ENCODE peak calls at places on chromosome 7, in five cellular contexts. E is GM12878, P is SK-N-SH, I is HepG2, V is K562. U is an unnamed sample.

GRCh38 chr7:76191783-76192240 is 9.9 kb upstream of the SRRM3 start:
- DNase-seq in E (no peak), P (peak; percentile 72), I (peak; percentile 46), V (peak; percentile 72), U (peak; percentile 76)

GRCh38 chr7:20220824-20221547 is 3.8 kb upstream of the MACC1 start:
- DNase-seq in E (no peak), P (no peak), I (no peak), V (no peak), U (no peak)

GRCh38 chr7:142516038-142516501 is 233.2 kb upstream of the PRSS1 start:
- DNase-seq in E (peak; percentile 17), P (peak; percentile 69), I (peak; percentile 55), V (peak; percentile 82), U (peak; percentile 38)

GRCh38 chr7:46932656-46933424 is 649.1 kb downstream of the TNS3 start:
- DNase-seq in E (no peak), P (peak; percentile 81), I (no peak), V (no peak), U (peak; percentile 11)

GRCh38 chr7:89757910-89758309 is 396.4 kb upstream of the STEAP1 start:
- DNase-seq in E (no peak), P (no peak), I (no peak), V (no peak), U (no peak)

GRCh38 chr7:80047856-80048459 is 86.7 kb upstream of the GNAI1 start:
- DNase-seq in E (no peak), P (peak; percentile 39), I (no peak), V (no peak), U (no peak)

GRCh38 chr7:151142686-151143040 is 24.8 kb downstream of the GBX1 start:
- DNase-seq in E (no peak), P (no peak), I (no peak), V (no peak), U (no peak)

GRCh38 chr7:50588937-50589336 is 23.7 kb upstream of the DDC start:
- DNase-seq in E (no peak), P (no peak), I (no peak), V (no peak), U (no peak)

GRCh38 chr7:141012044-141012685 is 2.6 kb downstream of the MRPS33 start:
- DNase-seq in E (peak; percentile 62), P (peak; percentile 72), I (peak; percentile 70), V (peak; percentile 38), U (peak; percentile 75)

GRCh38 chr7:107938448-107939250 is 47.7 kb downstream of the DLD start:
- DNase-seq in E (no peak), P (no peak), I (no peak), V (no peak), U (no peak)

GRCh38 chr7:99446096-99446495 is 7.4 kb downstream of the CPSF4 start:
- DNase-seq in E (no peak), P (no peak), I (no peak), V (no peak), U (no peak)
- TF ChIP-seq REST in E (no peak), P (no peak), I (no peak), V (no peak), U (no peak)

GRCh38 chr7:461118-461452 is 58.6 kb downstream of the PDGFA start:
- DNase-seq in E (no peak), P (no peak), I (no peak), V (no peak), U (no peak)

GRCh38 chr7:462173-463103 is 57.2 kb downstream of the PDGFA start:
- DNase-seq in E (no peak), P (no peak), I (no peak), V (no peak), U (no peak)

GRCh38 chr7:459584-460373 is 59.9 kb downstream of the PDGFA start:
- DNase-seq in E (no peak), P (no peak), I (no peak), V (no peak), U (no peak)

GRCh38 chr7:460374-461117 is 59.1 kb downstream of the PDGFA start:
- DNase-seq in E (no peak), P (no peak), I (peak; percentile 61), V (no peak), U (no peak)

DNA sequence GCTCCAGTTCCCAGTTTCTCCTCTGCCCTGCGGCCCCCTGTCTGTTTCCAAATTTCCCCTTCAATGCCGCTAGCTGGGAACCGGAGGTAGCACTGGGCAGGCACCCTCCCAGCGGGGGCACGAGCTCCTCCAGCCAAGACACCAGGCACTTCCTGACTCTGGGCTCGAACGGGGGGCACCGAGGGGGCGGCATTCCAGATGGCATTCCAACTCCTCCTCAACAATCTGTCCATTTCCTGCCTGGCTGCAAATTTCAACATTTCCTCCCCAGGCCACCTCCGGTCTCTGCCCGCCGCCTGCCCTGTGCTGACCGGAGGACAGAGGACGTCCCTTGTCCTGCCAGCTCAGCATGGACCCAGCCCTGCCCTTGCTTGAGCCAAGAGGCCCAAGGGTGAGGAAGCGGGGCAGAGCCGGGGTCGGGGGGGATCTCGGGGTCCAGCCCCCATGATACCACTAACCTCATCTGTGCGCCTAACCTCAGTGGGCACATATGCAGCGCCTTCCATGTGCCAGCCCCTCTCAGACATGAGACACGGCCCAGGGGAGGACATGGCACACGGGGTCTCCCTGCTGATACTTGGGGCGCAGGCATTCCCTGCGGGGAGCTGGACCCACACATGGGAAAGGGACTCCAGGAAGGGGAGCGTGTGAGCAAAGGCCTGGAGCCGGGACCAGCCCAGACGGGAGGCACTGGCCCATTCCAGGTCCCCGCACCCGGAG is 58.0 kb downstream of the PDGFA start:
- DNase-seq in E (no peak), P (no peak), I (peak; percentile 67), V (no peak), U (no peak)
- TF ChIP-seq EP300 in E (no peak), P (no peak), I (no peak), V (no peak), U (no peak)

GRCh38 chr7:92768501-92769360 is 67.6 kb downstream of the CDK6 start:
- DNase-seq in E (peak; percentile 49), P (peak; percentile 60), I (no peak), V (no peak), U (no peak)
- TF ChIP-seq REST in E (no peak), P (peak; percentile 30), I (no peak), V (no peak), U (no peak)

GRCh38 chr7:121187676-121188075 is 141.1 kb upstream of the WNT16 start:
- DNase-seq in E (no peak), P (no peak), I (no peak), V (no peak), U (no peak)
- TF ChIP-seq EP300 in E (no peak), P (no peak), I (no peak), V (no peak), U (no peak)

GRCh38 chr7:116538138-116538537 is 13.3 kb downstream of the CAV1 start:
- DNase-seq in E (no peak), P (no peak), I (no peak), V (no peak), U (no peak)

GRCh38 chr7:116535416-116535815 is 10.6 kb downstream of the CAV1 start:
- DNase-seq in E (no peak), P (no peak), I (no peak), V (no peak), U (no peak)

GRCh38 chr7:116530107-116530820 is 5.4 kb downstream of the CAV1 start:
- DNase-seq in E (no peak), P (no peak), I (no peak), V (no peak), U (no peak)

GRCh38 chr7:116532102-116532501 is 7.3 kb downstream of the CAV1 start:
- DNase-seq in E (no peak), P (no peak), I (no peak), V (no peak), U (no peak)

DNA sequence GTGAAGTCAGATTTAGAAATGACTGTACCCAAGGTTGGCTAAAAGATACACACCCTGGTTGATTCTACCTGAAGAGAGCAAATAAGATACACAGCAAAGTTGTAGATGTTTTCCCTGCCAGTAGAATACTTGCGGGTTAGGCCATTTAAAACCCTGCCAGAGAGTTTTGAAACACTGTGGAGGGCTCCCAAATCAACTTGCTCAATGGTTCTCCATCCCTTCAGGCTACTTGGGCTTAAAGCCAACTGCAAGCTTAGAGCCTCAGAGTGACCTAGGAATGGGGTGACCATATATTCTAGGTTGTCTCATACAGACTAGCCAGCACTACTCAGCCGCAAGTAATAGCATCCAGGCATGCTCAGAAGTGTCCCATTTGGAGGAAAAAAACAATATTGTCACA is 10.0 kb downstream of the CAV1 start:
- DNase-seq in E (no peak), P (no peak), I (no peak), V (no peak), U (no peak)
- TF ChIP-seq REST in E (no peak), P (no peak), I (no peak), V (no peak), U (no peak)

GRCh38 chr7:29194206-29194593 is 375 bp upstream of the CHN2 start:
- DNase-seq in E (no peak), P (no peak), I (no peak), V (no peak), U (no peak)

GRCh38 chr7:29193316-29194205 is 1.0 kb upstream of the CHN2 start:
- DNase-seq in E (no peak), P (no peak), I (no peak), V (no peak), U (no peak)

GRCh38 chr7:29196191-29196590 is 1.6 kb downstream of the CHN2 start:
- DNase-seq in E (no peak), P (no peak), I (no peak), V (no peak), U (no peak)

GRCh38 chr7:29192811-29193210 is 1.8 kb upstream of the CHN2 start:
- DNase-seq in E (no peak), P (no peak), I (no peak), V (no peak), U (no peak)

DNA sequence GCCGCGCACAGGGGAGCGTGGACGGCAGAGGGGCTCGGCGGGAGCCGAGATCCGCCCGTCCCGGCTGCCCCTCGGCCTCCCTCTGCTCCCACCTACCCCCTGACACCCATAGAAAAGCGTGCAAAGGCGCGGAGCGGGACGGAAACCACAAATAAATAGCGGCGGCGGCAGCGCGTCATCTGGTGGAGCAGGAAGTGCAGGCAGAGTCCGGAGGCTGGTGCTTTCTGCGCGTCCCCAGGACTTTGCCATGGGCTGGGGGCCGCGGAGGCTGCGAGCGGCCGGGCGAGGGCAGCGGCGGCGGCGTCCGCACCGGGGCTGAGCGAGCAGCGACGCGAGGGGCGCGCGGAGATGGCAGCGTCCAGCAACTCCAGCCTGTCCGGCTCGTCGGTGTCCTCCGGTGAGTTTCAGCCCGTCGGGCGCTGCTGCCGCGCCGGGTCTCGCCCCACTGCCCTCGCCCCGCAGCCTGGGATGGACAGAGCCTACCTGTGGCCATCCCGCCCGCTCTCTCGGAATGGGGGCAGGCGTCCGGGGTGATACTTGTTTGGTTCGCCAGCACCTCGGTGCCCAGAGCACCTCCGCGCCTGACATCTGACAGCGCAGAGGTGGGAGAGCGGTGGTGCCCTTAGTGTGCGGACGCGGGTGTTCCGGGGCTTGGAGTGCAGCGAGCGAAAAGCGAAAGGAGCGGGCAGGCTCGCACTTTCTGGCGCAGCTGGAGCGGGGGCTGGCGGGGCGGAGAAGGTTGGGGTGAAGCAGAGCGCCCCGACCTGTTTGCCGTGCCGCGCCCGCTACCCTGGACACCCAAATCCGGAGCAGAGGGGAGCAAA is at the start of gene CHN2:
- DNase-seq in E (no peak), P (peak; percentile 90), I (peak; percentile 73), V (no peak), U (peak; percentile 19)
- TF ChIP-seq EP300 in E (no peak), P (no peak), I (no peak), V (no peak), U (no peak)

GRCh38 chr7:132275811-132276210 is 300.5 kb downstream of the PLXNA4 start:
- DNase-seq in E (no peak), P (no peak), I (no peak), V (no peak), U (no peak)
- TF ChIP-seq REST in E (no peak), P (no peak), I (no peak), V (no peak), U (no peak)

U was measured in A549.